ENCODE peak calls at places on chromosomes 2 and 18, in six cellular contexts. F, O, Q, K, X and B are unnamed samples.

GRCh38 chr2:133026536-133027177 is 356.7 kb upstream of the LYPD1 start:
- DNase-seq in F (no peak), O (no peak), Q (no peak), K (no peak), X (peak; percentile 54), B (peak; percentile 44)

GRCh38 chr2:41933585-41934322 is 114.1 kb upstream of the PKDCC start:
- DNase-seq in F (no peak), O (no peak), Q (no peak), K (no peak), X (no peak), B (no peak)

GRCh38 chr2:157751462-157752058 is 122.9 kb upstream of the ACVR1C start:
- DNase-seq in F (no peak), O (peak; percentile 36), Q (peak; percentile 22), K (peak; percentile 88), X (peak; percentile 76), B (peak; percentile 23)

GRCh38 chr18:58766164-58766563 is 94.9 kb downstream of the MALT1 start:
- DNase-seq in F (no peak), O (no peak), Q (no peak), K (no peak), X (peak; percentile 13), B (no peak)

GRCh38 chr2:8926356-8926755 is 77.1 kb downstream of the MBOAT2 start:
- DNase-seq in F (no peak), O (no peak), Q (peak; percentile 15), K (no peak), X (no peak), B (no peak)

GRCh38 chr2:231245253-231246094 is 47.0 kb downstream of the ARMC9 start:
- DNase-seq in F (no peak), O (no peak), Q (no peak), K (no peak), X (no peak), B (no peak)

GRCh38 chr18:55585586-55586521 is 2.1 kb downstream of the TCF4 start:
- DNase-seq in F (no peak), O (no peak), Q (no peak), K (no peak), X (no peak), B (no peak)

GRCh38 chr2:197090713-197091367 is 164.3 kb upstream of the PGAP1 start:
- DNase-seq in F (no peak), O (no peak), Q (no peak), K (no peak), X (peak; percentile 48), B (no peak)

GRCh38 chr2:38835015-38835601 is 40.6 kb downstream of the DHX57 start:
- DNase-seq in F (peak; percentile 19), O (no peak), Q (peak; percentile 55), K (peak; percentile 58), X (no peak), B (peak; percentile 6)

GRCh38 chr2:10064932-10065682 is 15.1 kb downstream of the CYS1 start:
- DNase-seq in F (no peak), O (no peak), Q (no peak), K (no peak), X (no peak), B (no peak)

GRCh38 chr2:70724366-70724765 is 43.6 kb downstream of the ADD2 start:
- DNase-seq in F (no peak), O (no peak), Q (no peak), K (no peak), X (peak; percentile 41), B (no peak)

GRCh38 chr2:223369889-223370288 is 232.3 kb downstream of the SCG2 start:
- DNase-seq in F (no peak), O (no peak), Q (no peak), K (no peak), X (no peak), B (no peak)

GRCh38 chr2:121635371-121635770 is 13.9 kb downstream of the CLASP1 start:
- DNase-seq in F (no peak), O (no peak), Q (no peak), K (no peak), X (no peak), B (no peak)

DNA sequence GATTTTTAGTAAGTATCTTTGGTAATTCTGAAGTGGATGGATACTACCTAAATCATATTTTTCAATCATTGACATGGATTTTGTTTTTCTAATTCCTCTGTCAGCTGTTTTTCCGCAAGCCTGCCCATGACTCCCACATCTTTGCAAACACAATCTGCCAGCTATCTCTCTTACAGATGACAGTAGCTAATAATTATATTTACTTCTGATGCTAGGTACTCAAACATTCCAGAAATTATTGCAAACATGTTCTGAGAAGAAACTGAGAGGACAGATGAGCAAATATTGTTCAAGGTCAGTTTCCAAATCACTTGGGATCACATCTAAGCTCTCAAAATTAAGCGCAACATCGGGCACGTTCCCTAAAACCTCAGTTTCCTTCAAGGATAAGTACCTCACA is 270.0 kb upstream of the CDH19 start:
- DNase-seq in F (no peak), O (no peak), Q (peak; percentile 61), K (no peak), X (no peak), B (no peak)
- TF ChIP-seq ZNF274 in F (no peak), O (no peak), Q (no peak), K (no peak), X (no peak), B (no peak)

DNA sequence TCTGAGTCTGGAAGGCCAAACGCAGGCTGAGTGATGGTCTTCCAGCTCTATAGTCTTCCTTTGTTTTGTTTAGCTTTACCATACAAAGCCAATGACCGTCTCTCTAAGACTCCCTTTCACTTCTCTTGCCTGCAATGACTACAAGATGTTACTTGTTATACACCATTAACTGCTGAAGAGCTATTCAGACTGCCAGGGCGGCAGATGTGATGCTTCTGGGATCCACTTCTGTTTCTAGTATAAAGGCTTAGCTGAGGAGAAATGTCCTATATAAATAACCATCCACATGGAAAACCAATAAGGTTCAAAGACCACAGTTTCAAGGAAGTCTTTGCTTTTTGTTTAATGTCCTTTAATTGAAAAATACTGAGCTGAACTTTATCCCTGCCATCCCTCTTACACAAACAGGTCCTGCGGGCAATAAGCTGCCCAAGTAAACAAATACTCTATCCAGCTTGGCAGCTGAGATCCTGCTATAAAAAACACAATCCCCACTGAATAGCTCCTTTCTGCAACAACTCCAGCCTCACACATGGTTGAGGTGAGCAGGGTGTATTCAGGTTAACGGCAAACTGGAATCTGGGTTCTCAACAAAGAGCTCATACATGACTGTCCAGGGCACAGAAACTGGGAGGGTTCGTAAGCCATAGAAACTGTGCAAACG is 124.6 kb downstream of the VIT start:
- DNase-seq in F (no peak), O (no peak), Q (peak; percentile 55), K (no peak), X (peak; percentile 32), B (no peak)
- TF ChIP-seq ZNF274 in F (no peak), O (no peak), Q (no peak), K (no peak), X (no peak), B (no peak)

DNA sequence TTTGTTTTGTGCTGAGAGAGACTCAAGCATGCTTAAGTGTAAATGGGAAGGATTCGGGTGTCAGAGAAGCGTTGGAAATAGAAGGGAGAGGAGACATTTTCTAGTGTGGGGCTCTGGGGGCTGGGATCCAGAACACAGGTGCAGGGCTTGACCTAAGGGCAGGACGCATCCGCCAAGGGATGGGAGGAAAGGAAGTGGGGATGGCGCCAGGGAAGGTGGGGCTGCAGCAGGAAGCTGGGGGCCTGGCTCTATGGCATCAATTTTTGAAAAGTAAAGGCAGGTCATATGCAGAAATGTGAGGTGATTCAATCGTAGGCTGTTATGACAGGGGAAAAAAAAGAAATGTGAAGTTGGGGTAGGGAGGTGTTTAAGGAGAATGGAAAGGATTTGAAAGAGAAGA is 143.2 kb upstream of the SERTAD2 start:
- DNase-seq in F (no peak), O (no peak), Q (no peak), K (no peak), X (no peak), B (no peak)
- TF ChIP-seq ZNF274 in F (no peak), O (no peak), Q (no peak), K (no peak), X (no peak), B (no peak)

GRCh38 chr2:20931346-20931745 is 108.4 kb upstream of the LDAH start:
- DNase-seq in F (no peak), O (no peak), Q (no peak), K (no peak), X (no peak), B (no peak)

GRCh38 chr2:20930928-20931327 is 108.0 kb upstream of the LDAH start:
- DNase-seq in F (no peak), O (no peak), Q (peak; percentile 35), K (no peak), X (no peak), B (no peak)

GRCh38 chr2:20933692-20934091 is 110.2 kb downstream of the APOB start:
- DNase-seq in F (no peak), O (no peak), Q (no peak), K (no peak), X (no peak), B (no peak)

GRCh38 chr2:20934226-20934625 is 109.6 kb downstream of the APOB start:
- DNase-seq in F (no peak), O (no peak), Q (no peak), K (no peak), X (no peak), B (no peak)

GRCh38 chr2:20935168-20935567 is 108.7 kb downstream of the APOB start:
- DNase-seq in F (no peak), O (no peak), Q (peak; percentile 53), K (no peak), X (no peak), B (no peak)
- TF ChIP-seq ZNF274 in F (no peak), O (no peak), Q (no peak), K (no peak), X (no peak), B (no peak)

DNA sequence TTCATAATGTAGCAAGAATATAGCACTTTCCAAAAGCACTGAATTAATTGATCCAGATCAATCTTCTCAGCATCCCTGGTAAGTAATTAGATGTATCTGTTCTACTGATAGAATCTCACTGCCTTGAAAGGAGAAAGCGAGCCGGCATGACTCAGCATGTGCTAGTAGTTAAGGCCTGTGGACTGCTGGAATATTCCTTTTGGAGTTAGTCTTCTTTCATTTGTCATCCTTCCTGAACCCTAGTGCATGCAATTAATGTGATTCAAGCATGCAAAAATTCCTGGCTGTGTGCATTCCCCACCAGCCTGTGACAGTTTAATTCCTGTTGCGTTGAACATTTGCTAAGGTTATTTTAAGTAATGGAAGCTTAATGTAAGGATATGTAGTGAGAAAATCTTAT is 128.6 kb downstream of the ARL6IP6 start:
- DNase-seq in F (no peak), O (no peak), Q (no peak), K (peak; percentile 3), X (no peak), B (no peak)
- TF ChIP-seq ZNF274 in F (no peak), O (no peak), Q (no peak), K (no peak), X (no peak), B (no peak)

GRCh38 chr2:79721966-79722365 is 209.1 kb downstream of the CTNNA2 start:
- DNase-seq in F (no peak), O (no peak), Q (no peak), K (no peak), X (no peak), B (no peak)

GRCh38 chr2:79729532-79729931 is 216.7 kb downstream of the CTNNA2 start:
- DNase-seq in F (no peak), O (no peak), Q (no peak), K (no peak), X (no peak), B (no peak)

DNA sequence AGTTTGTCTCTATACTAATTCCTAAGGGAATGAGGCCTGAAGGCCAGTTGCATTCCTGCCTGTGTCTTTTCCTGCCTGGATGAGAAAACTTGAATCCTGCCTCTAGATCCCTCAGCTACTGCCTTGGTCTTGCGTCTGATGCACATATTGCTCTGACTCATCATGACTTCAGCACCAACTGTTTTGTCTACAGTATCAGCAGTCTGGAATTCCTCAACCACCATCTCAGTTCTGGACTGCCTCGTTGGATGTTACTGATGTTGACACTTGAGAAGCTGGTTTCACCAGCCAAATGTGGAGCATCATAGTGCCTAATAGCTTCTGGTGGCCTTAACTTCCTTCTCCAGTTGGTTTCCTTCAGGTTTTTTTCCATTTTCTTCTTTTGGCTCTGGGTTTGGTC is 211.0 kb downstream of the CTNNA2 start:
- DNase-seq in F (no peak), O (no peak), Q (no peak), K (no peak), X (no peak), B (no peak)
- TF ChIP-seq ZNF274 in F (no peak), O (no peak), Q (no peak), K (no peak), X (no peak), B (no peak)